ENCODE peak calls at places on chromosomes 13 and 19, in nine cellular contexts. X is transverse colon; S is mammary epithelial cell; O is CD8-positive, alpha-beta memory T cell; P is heart right ventricle; E is tibial artery; Z is mucosa of descending colon; B is left lung; J is A549. Y is an unnamed sample.

GRCh38 chr19:50666346-50667176 is 17.3 kb downstream of the C19orf81 start:
- DNase-seq in X (no peak), B (no peak), E (no peak), S (no peak), P (no peak), O (no peak), J (no peak), Z (no peak), Y (no peak)

GRCh38 chr19:2815923-2816322 is 3.7 kb upstream of the ZNF554 start:
- DNase-seq in S (no peak), B (no peak), E (no peak), O (no peak), X (no peak), Z (peak; percentile 16), P (no peak), J (no peak), Y (no peak)

GRCh38 chr19:23999821-24000610 is 85.3 kb downstream of the ZNF726 start:
- DNase-seq in E (no peak), S (peak; percentile 74), J (no peak), B (no peak), P (no peak), Z (no peak), O (no peak), X (no peak), Y (no peak)

GRCh38 chr19:24054044-24054935 is 32.7 kb upstream of the ZNF254 start:
- DNase-seq in Z (no peak), S (peak; percentile 99), B (no peak), X (no peak), O (no peak), P (no peak), E (no peak), J (peak; percentile 13), Y (no peak)

GRCh38 chr19:399370-399769 is 9.6 kb downstream of the C2CD4C start:
- DNase-seq in O (no peak), B (peak; percentile 17), S (no peak), Z (no peak), E (no peak), X (no peak), J (no peak), P (no peak), Y (no peak)

GRCh38 chr13:44810067-44810840 is 179.0 kb downstream of the NUFIP1 start:
- DNase-seq in E (peak; percentile 62), O (no peak), J (no peak), P (peak; percentile 16), Z (peak; percentile 43), X (peak; percentile 46), S (no peak), B (no peak), Y (peak; percentile 46)

GRCh38 chr13:47397739-47398138 is 500.9 kb upstream of the HTR2A start:
- DNase-seq in E (no peak), Z (no peak), S (peak; percentile 4), P (no peak), J (no peak), O (no peak), B (no peak), X (no peak), Y (no peak)

GRCh38 chr13:30690282-30691188 is 44.8 kb upstream of the ALOX5AP start:
- DNase-seq in B (peak; percentile 80), P (peak; percentile 42), Z (peak; percentile 75), S (peak; percentile 62), X (peak; percentile 74), O (peak; percentile 21), E (peak; percentile 77), J (peak; percentile 49), Y (peak; percentile 47)

GRCh38 chr19:48596679-48597465 is 9.7 kb upstream of the SPACA4 start:
- DNase-seq in B (no peak), S (no peak), J (no peak), X (no peak), E (no peak), P (no peak), O (peak; percentile 43), Z (no peak), Y (no peak)

GRCh38 chr13:40963927-40964326 is 55.2 kb downstream of the ELF1 start:
- DNase-seq in S (peak; percentile 88), B (no peak), X (no peak), E (no peak), J (peak; percentile 12), Z (no peak), P (no peak), O (no peak), Y (no peak)

GRCh38 chr19:16470911-16471811 is 609 bp downstream of the EPS15L1 start:
- DNase-seq in Z (no peak), B (no peak), S (peak; percentile 53), P (no peak), O (no peak), J (no peak), X (peak; percentile 26), E (peak; percentile 36), Y (peak; percentile 48)

DNA sequence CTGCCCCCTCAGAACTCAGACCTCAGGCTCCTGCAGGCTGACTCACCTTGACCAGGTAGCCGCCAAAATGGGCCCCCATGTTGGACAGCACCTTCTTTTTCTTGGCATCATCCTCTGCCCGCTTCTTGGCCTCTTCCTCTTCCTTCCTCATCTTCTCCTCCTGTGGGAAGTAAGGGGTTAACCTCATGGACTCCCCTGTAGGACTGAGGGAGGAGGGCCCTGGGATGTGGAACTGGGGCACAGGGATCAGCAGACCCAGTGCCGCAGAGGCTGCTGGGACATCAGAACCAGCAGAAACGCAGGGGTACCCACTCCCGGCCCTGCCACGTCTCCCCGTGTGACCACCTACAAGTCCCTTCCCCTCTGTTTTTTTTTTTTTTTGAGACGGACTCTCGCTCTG is 11.1 kb downstream of the TNNT1 start:
- DNase-seq in B (no peak), X (no peak), P (no peak), Z (no peak), J (no peak), O (no peak), E (no peak), S (no peak), Y (no peak)
- H3K4me1 ChIP-seq in B (no peaks in the 10 kb centered on the region), X (no peaks in the 10 kb centered on the region), P (peaks cover 8% of the 10 kb centered on the region), Z (peaks cover 6% of the 10 kb centered on the region), J (no peaks in the 10 kb centered on the region), O (no peaks in the 10 kb centered on the region), E (no peaks in the 10 kb centered on the region), S (no peaks in the 10 kb centered on the region), Y (peaks cover 10% of the 10 kb centered on the region)

GRCh38 chr19:15289673-15290072 is 42.7 kb downstream of the BRD4 start:
- DNase-seq in O (no peak), P (no peak), S (no peak), Z (no peak), X (no peak), J (no peak), B (no peak), E (no peak), Y (no peak)

GRCh38 chr19:15287496-15287895 is 44.8 kb downstream of the BRD4 start:
- DNase-seq in O (no peak), Z (no peak), S (no peak), E (no peak), B (no peak), P (no peak), X (no peak), J (no peak), Y (no peak)

GRCh38 chr19:15286688-15287355 is 45.5 kb downstream of the BRD4 start:
- DNase-seq in P (no peak), S (no peak), B (no peak), E (no peak), X (no peak), O (no peak), Z (no peak), J (no peak), Y (no peak)

GRCh38 chr19:15290149-15290548 is 42.2 kb downstream of the BRD4 start:
- DNase-seq in X (no peak), E (no peak), S (no peak), B (no peak), O (no peak), P (no peak), J (no peak), Z (no peak), Y (no peak)

DNA sequence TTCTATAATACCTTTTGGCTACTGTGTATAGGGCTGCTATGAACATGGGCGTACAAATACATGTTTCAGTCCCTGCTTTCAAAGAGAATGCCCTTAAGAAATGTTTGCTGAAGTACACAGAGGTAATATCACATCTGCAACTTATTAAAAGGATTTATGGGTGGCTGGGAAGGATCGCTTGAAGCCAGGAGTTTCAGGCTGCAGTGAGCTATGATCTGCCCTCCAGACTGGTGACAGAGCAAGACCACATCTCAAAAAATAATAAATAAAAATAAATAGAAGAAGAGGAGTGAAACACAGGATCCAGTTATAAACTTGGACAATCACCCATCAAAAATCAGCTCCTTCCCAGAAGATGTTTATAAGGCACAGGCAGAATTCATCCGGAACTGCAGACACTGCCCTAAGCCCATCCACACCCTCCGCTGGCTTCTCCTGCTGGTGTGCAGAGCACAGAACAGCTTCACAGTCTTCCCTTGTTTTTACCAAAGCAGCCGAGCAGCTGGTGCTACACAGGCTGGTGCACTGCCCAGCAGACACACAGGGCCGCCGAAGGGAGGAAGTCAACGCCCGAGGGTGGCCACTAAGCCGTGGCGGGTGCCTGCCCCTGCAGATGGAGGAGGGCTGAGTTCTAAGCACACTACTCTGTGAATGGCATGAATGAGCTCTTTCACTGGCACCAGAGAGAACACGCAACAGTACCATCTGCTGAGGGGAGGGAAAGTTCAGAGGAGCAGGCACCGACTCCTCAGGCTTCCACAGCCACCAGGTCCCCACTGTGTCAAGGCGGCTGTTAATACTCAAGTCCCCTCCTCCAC is 44.0 kb downstream of the BRD4 start:
- DNase-seq in B (no peak), P (no peak), S (peak; percentile 71), X (no peak), J (no peak), Z (peak; percentile 43), E (no peak), O (no peak), Y (peak; percentile 38)
- H3K4me1 ChIP-seq in B (peaks cover 100% of the 10 kb centered on the region), P (peaks cover 100% of the 10 kb centered on the region), S (peaks cover 51% of the 10 kb centered on the region), X (peaks cover 64% of the 10 kb centered on the region), J (peaks cover 74% of the 10 kb centered on the region), Z (peaks cover 67% of the 10 kb centered on the region), E (no peaks in the 10 kb centered on the region), O (peaks cover 95% of the 10 kb centered on the region), Y (peaks cover 83% of the 10 kb centered on the region)

DNA sequence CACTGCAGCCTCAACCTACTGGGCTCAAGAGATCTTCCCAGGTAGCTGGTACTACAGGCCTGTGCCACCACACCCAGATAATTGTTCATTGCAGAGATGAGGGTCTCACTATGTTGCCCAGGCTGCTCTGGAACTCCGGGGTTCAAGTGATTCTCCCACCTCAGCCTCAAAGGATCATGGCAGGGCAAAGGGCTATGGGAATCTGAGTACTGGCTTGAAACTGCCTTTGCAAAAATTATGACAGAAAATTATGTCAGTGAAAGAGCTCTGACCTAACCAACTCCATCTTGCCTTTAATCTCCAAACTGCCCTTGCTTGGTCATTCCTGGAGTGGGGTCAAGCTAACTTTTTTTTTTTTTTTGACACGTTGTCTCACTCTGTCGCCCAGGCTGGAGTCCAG is 1.3 kb upstream of the DNASE2 start:
- DNase-seq in P (no peak), E (no peak), B (no peak), J (no peak), Z (no peak), O (no peak), S (no peak), X (no peak), Y (no peak)
- H3K4me1 ChIP-seq in P (peaks cover 25% of the 10 kb centered on the region), E (no peaks in the 10 kb centered on the region), B (peaks cover 53% of the 10 kb centered on the region), J (no peaks in the 10 kb centered on the region), Z (peaks cover 18% of the 10 kb centered on the region), O (peaks cover 17% of the 10 kb centered on the region), S (peaks cover 17% of the 10 kb centered on the region), X (no peaks in the 10 kb centered on the region), Y (peaks cover 25% of the 10 kb centered on the region)

DNA sequence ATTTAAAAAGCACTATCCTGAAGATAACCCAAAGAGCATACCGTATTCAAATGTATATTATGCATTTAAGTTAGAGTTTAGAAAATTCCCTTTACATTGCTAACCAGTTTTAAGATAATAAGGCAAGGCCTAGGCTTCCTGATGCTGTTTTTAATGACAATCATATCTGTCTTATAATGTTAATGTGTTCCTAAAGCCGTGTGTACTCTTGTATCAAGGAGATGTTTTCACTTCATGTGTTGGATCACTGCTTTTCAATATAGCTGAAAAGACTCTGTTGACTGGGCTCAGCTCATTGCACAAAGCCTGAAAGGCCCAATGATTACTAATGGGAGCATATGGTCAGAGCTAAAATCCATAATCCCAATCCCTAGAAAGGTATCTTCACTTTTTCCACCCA is 81.6 kb downstream of the DACH1 start:
- DNase-seq in B (no peak), S (no peak), X (no peak), O (no peak), J (no peak), E (no peak), Z (no peak), P (no peak), Y (no peak)
- H3K4me1 ChIP-seq in B (peaks cover 9% of the 10 kb centered on the region), S (no peaks in the 10 kb centered on the region), X (no peaks in the 10 kb centered on the region), O (no peaks in the 10 kb centered on the region), J (no peaks in the 10 kb centered on the region), E (no peaks in the 10 kb centered on the region), Z (no peaks in the 10 kb centered on the region), P (no peaks in the 10 kb centered on the region), Y (no peaks in the 10 kb centered on the region)

Y was measured in body of pancreas.